ENCODE peak calls at places on chromosome 19, in six cellular contexts. One of them, this sample, is unnamed.

GRCh38 chr19:43768273-43769050 is 12.3 kb downstream of the KCNN4 start:
- DNase-seq in stimulated activated CD8-positive, alpha-beta memory T cell treated with anti-CD3 and anti-CD28 coated beads, Interleukin-7, amount 100 ng/mL, for 48 hours: no peak
- DNase-seq in activated CD4-positive, alpha-beta T cell treated with anti-CD3 and anti-CD28 coated beads, Interleukin-2, amount 10 ng/mL, durations not matched to agents 7 days and 5 days: no peak
- DNase-seq in stimulated activated CD4-positive, alpha-beta T cell treated with anti-CD3 and anti-CD28 coated beads, TNF-alpha, amount 100 ng/mL, for 48 hours: no peak
- DNase-seq in GM12865: no peak
- DNase-seq in uterus: no peak
- DNase-seq in this sample: no peak

GRCh38 chr19:20273951-20274578 is 107.1 kb downstream of the ZNF486 start:
- DNase-seq in stimulated activated CD4-positive, alpha-beta T cell treated with anti-CD3 and anti-CD28 coated beads, TNF-alpha, amount 100 ng/mL, for 48 hours: no peak
- DNase-seq in stimulated activated CD8-positive, alpha-beta memory T cell treated with anti-CD3 and anti-CD28 coated beads, Interleukin-7, amount 100 ng/mL, for 48 hours: no peak
- DNase-seq in uterus: no peak
- DNase-seq in activated CD4-positive, alpha-beta T cell treated with anti-CD3 and anti-CD28 coated beads, Interleukin-2, amount 10 ng/mL, durations not matched to agents 7 days and 5 days: no peak
- DNase-seq in GM12865: no peak
- DNase-seq in this sample: no peak

GRCh38 chr19:7729211-7729610 is 2.7 kb downstream of the CLEC4G start:
- DNase-seq in stimulated activated CD4-positive, alpha-beta T cell treated with anti-CD3 and anti-CD28 coated beads, TNF-alpha, amount 100 ng/mL, for 48 hours: no peak
- DNase-seq in GM12865: no peak
- DNase-seq in stimulated activated CD8-positive, alpha-beta memory T cell treated with anti-CD3 and anti-CD28 coated beads, Interleukin-7, amount 100 ng/mL, for 48 hours: no peak
- DNase-seq in activated CD4-positive, alpha-beta T cell treated with anti-CD3 and anti-CD28 coated beads, Interleukin-2, amount 10 ng/mL, durations not matched to agents 7 days and 5 days: no peak
- DNase-seq in uterus: no peak
- DNase-seq in this sample: no peak

GRCh38 chr19:46355234-46355990 is 8.5 kb downstream of the PPP5C start:
- DNase-seq in stimulated activated CD8-positive, alpha-beta memory T cell treated with anti-CD3 and anti-CD28 coated beads, Interleukin-7, amount 100 ng/mL, for 48 hours: peak
- DNase-seq in uterus: no peak
- DNase-seq in activated CD4-positive, alpha-beta T cell treated with anti-CD3 and anti-CD28 coated beads, Interleukin-2, amount 10 ng/mL, durations not matched to agents 7 days and 5 days: no peak
- DNase-seq in GM12865: no peak
- DNase-seq in stimulated activated CD4-positive, alpha-beta T cell treated with anti-CD3 and anti-CD28 coated beads, TNF-alpha, amount 100 ng/mL, for 48 hours: peak
- DNase-seq in this sample: no peak

GRCh38 chr19:11091343-11092153 is 2.3 kb downstream of the LDLR start:
- DNase-seq in stimulated activated CD4-positive, alpha-beta T cell treated with anti-CD3 and anti-CD28 coated beads, TNF-alpha, amount 100 ng/mL, for 48 hours: no peak
- DNase-seq in activated CD4-positive, alpha-beta T cell treated with anti-CD3 and anti-CD28 coated beads, Interleukin-2, amount 10 ng/mL, durations not matched to agents 7 days and 5 days: peak
- DNase-seq in uterus: peak
- DNase-seq in stimulated activated CD8-positive, alpha-beta memory T cell treated with anti-CD3 and anti-CD28 coated beads, Interleukin-7, amount 100 ng/mL, for 48 hours: peak
- DNase-seq in GM12865: peak
- DNase-seq in this sample: peak

GRCh38 chr19:43412441-43412840 is 2.2 kb upstream of the TEX101 start:
- DNase-seq in GM12865: no peak
- DNase-seq in uterus: no peak
- DNase-seq in stimulated activated CD8-positive, alpha-beta memory T cell treated with anti-CD3 and anti-CD28 coated beads, Interleukin-7, amount 100 ng/mL, for 48 hours: no peak
- DNase-seq in stimulated activated CD4-positive, alpha-beta T cell treated with anti-CD3 and anti-CD28 coated beads, TNF-alpha, amount 100 ng/mL, for 48 hours: no peak
- DNase-seq in activated CD4-positive, alpha-beta T cell treated with anti-CD3 and anti-CD28 coated beads, Interleukin-2, amount 10 ng/mL, durations not matched to agents 7 days and 5 days: no peak
- DNase-seq in this sample: no peak

GRCh38 chr19:49186108-49186507 is 28.5 kb downstream of the TRPM4 start:
- DNase-seq in stimulated activated CD8-positive, alpha-beta memory T cell treated with anti-CD3 and anti-CD28 coated beads, Interleukin-7, amount 100 ng/mL, for 48 hours: no peak
- DNase-seq in activated CD4-positive, alpha-beta T cell treated with anti-CD3 and anti-CD28 coated beads, Interleukin-2, amount 10 ng/mL, durations not matched to agents 7 days and 5 days: no peak
- DNase-seq in stimulated activated CD4-positive, alpha-beta T cell treated with anti-CD3 and anti-CD28 coated beads, TNF-alpha, amount 100 ng/mL, for 48 hours: no peak
- DNase-seq in uterus: no peak
- DNase-seq in GM12865: no peak
- DNase-seq in this sample: no peak

GRCh38 chr19:52601025-52601973 is 31.2 kb downstream of the ZNF701 start:
- DNase-seq in GM12865: peak
- DNase-seq in stimulated activated CD4-positive, alpha-beta T cell treated with anti-CD3 and anti-CD28 coated beads, TNF-alpha, amount 100 ng/mL, for 48 hours: peak
- DNase-seq in stimulated activated CD8-positive, alpha-beta memory T cell treated with anti-CD3 and anti-CD28 coated beads, Interleukin-7, amount 100 ng/mL, for 48 hours: peak
- DNase-seq in uterus: peak
- DNase-seq in activated CD4-positive, alpha-beta T cell treated with anti-CD3 and anti-CD28 coated beads, Interleukin-2, amount 10 ng/mL, durations not matched to agents 7 days and 5 days: peak
- DNase-seq in this sample: peak

GRCh38 chr19:39765091-39766076 is 13.3 kb upstream of the LEUTX start:
- DNase-seq in activated CD4-positive, alpha-beta T cell treated with anti-CD3 and anti-CD28 coated beads, Interleukin-2, amount 10 ng/mL, durations not matched to agents 7 days and 5 days: peak
- DNase-seq in uterus: peak
- DNase-seq in GM12865: peak
- DNase-seq in stimulated activated CD4-positive, alpha-beta T cell treated with anti-CD3 and anti-CD28 coated beads, TNF-alpha, amount 100 ng/mL, for 48 hours: no peak
- DNase-seq in stimulated activated CD8-positive, alpha-beta memory T cell treated with anti-CD3 and anti-CD28 coated beads, Interleukin-7, amount 100 ng/mL, for 48 hours: peak
- DNase-seq in this sample: peak

GRCh38 chr19:33703821-33704220 is 82.1 kb downstream of the CHST8 start:
- DNase-seq in activated CD4-positive, alpha-beta T cell treated with anti-CD3 and anti-CD28 coated beads, Interleukin-2, amount 10 ng/mL, durations not matched to agents 7 days and 5 days: no peak
- DNase-seq in uterus: no peak
- DNase-seq in stimulated activated CD4-positive, alpha-beta T cell treated with anti-CD3 and anti-CD28 coated beads, TNF-alpha, amount 100 ng/mL, for 48 hours: no peak
- DNase-seq in stimulated activated CD8-positive, alpha-beta memory T cell treated with anti-CD3 and anti-CD28 coated beads, Interleukin-7, amount 100 ng/mL, for 48 hours: no peak
- DNase-seq in GM12865: no peak
- DNase-seq in this sample: no peak